ENCODE peak calls at places on chromosomes 16 and 17, in five cellular contexts. S, W, J, I and K are unnamed samples.
A peak's percentile ranks its signal among the peaks of the same experiment; 100 is the strongest.

GRCh38 chr16:27999687-28000086 is 63.8 kb downstream of the GSG1L start:
- DNase-seq in I (no peak), S (peak; percentile 12), J (no peak), W (no peak), K (no peak)

GRCh38 chr16:80403871-80404270 is 136.9 kb upstream of the DYNLRB2 start:
- DNase-seq in S (no peak), W (no peak), J (no peak), I (no peak), K (no peak)

GRCh38 chr16:84156342-84156784 is 11.3 kb downstream of the DNAAF1 start:
- DNase-seq in S (no peak), W (no peak), I (no peak), J (no peak), K (no peak)

GRCh38 chr16:50402298-50402895 is 33.6 kb upstream of the BRD7 start:
- DNase-seq in J (no peak), I (no peak), S (no peak), W (no peak), K (no peak)

GRCh38 chr17:27550291-27550930 is 80.6 kb upstream of the LGALS9 start:
- DNase-seq in W (no peak), I (no peak), S (no peak), J (no peak), K (no peak)

GRCh38 chr16:50266337-50267091 is at the start of gene ADCY7:
- DNase-seq in W (no peak), J (no peak), I (peak; percentile 77), S (peak; percentile 78), K (peak; percentile 86)

GRCh38 chr17:73096866-73097265 is 4.4 kb upstream of the SLC39A11 start:
- DNase-seq in W (no peak), I (no peak), S (no peak), J (no peak), K (peak; percentile 14)

GRCh38 chr17:30812218-30813177 is 12.0 kb downstream of the CRLF3 start:
- DNase-seq in J (no peak), W (no peak), I (no peak), S (peak; percentile 37), K (peak; percentile 47)

GRCh38 chr17:40694584-40694983 is 9.0 kb downstream of the KRT24 start:
- DNase-seq in I (no peak), J (no peak), W (no peak), S (no peak), K (no peak)

GRCh38 chr17:15083225-15083624 is 181.9 kb downstream of the PMP22 start:
- DNase-seq in J (no peak), W (no peak), S (no peak), I (no peak), K (no peak)

GRCh38 chr16:10465821-10466220 is 80.0 kb downstream of the ATF7IP2 start:
- DNase-seq in W (no peak), J (no peak), I (no peak), S (peak; percentile 3), K (no peak)